ENCODE peak calls at places on chromosome 11, in five cellular contexts. Y is T-helper 1 cell; S is activated CD4-positive, CD25-positive, alpha-beta regulatory T cell; F is NCI-H510A treated with DMSO at 0.1 percent for 48 hours; K is stimulated activated CD8-positive, alpha-beta memory T cell treated with anti-CD3 and anti-CD28 coated beads, Interleukin-15, amount 100 ng/mL, for 4 hours. P is an unnamed sample.
A peak's percentile ranks its signal among the peaks of the same experiment; 100 is the strongest.

GRCh38 chr11:114169321-114169749 is 109.8 kb downstream of the ZBTB16 start:
- DNase-seq in Y (no peak), S (no peak), F (no peak), K (no peak), P (no peak)

GRCh38 chr11:8973121-8973520 is 8.9 kb upstream of the TMEM9B start:
- DNase-seq in Y (no peak), S (no peak), F (no peak), K (no peak), P (no peak)

GRCh38 chr11:33530824-33531223 is 169.8 kb downstream of the C11orf91 start:
- DNase-seq in Y (no peak), S (no peak), F (no peak), K (no peak), P (no peak)

GRCh38 chr11:115819014-115819413 is 314.8 kb upstream of the CADM1 start:
- DNase-seq in Y (no peak), S (no peak), F (no peak), K (no peak), P (no peak)

GRCh38 chr11:125428486-125429173 is 67.4 kb downstream of the FEZ1 start:
- DNase-seq in Y (no peak), S (no peak), F (no peak), K (no peak), P (no peak)

GRCh38 chr11:64340671-64341335 is 799 bp downstream of the CCDC88B start:
- DNase-seq in Y (peak; percentile 70), S (peak; percentile 43), F (no peak), K (peak; percentile 58), P (peak; percentile 74)

GRCh38 chr11:123054301-123055065 is 7.5 kb downstream of the HSPA8 start:
- DNase-seq in Y (peak; percentile 70), S (no peak), F (peak; percentile 81), K (no peak), P (no peak)

GRCh38 chr11:58711832-58712231 is 19.9 kb downstream of the GLYAT start:
- DNase-seq in Y (no peak), S (no peak), F (no peak), K (no peak), P (no peak)